ENCODE peak calls at places on chromosomes 3 and 15, in five cellular contexts. I is fibroblast of villous mesenchyme; C is brain microvascular endothelial cell; F is MM.1S; D is CD4-positive, alpha-beta T cell. P is an unnamed sample.

GRCh38 chr15:89349212-89349558 is 14.6 kb upstream of the POLG start:
- DNase-seq in F (no peak), C (no peak), D (no peak), I (no peak), P (no peak)

GRCh38 chr15:76674883-76675282 is 230.3 kb downstream of the SCAPER start:
- DNase-seq in F (no peak), I (peak), C (peak), D (no peak), P (peak)

GRCh38 chr3:18351823-18352744 is 73.1 kb downstream of the SATB1 start:
- DNase-seq in I (no peak), C (no peak), D (no peak), F (no peak), P (peak)

GRCh38 chr15:26873846-26874245 is 7.0 kb downstream of the GABRA5 start:
- DNase-seq in F (no peak), C (no peak), D (no peak), I (no peak), P (peak)

GRCh38 chr3:51709675-51710074 is 2.8 kb downstream of the GRM2 start:
- DNase-seq in I (no peak), C (no peak), F (no peak), D (no peak), P (no peak)

GRCh38 chr3:51343918-51344687 is 41.0 kb upstream of the MANF start:
- DNase-seq in F (no peak), I (peak), D (no peak), C (peak), P (peak)

GRCh38 chr15:60793656-60794055 is 314.7 kb upstream of the ICE2 start:
- DNase-seq in C (no peak), F (no peak), I (no peak), D (no peak), P (no peak)

GRCh38 chr3:138186803-138187295 is 252 bp upstream of the ARMC8 start:
- DNase-seq in D (peak), I (no peak), C (peak), F (peak), P (no peak)

GRCh38 chr3:113769551-113769950 is 22.7 kb downstream of the ATP6V1A start:
- DNase-seq in C (peak), I (peak), D (no peak), F (no peak), P (peak)

GRCh38 chr3:187773963-187774789 is 28.9 kb upstream of the BCL6 start:
- DNase-seq in I (no peak), F (no peak), D (no peak), C (no peak), P (no peak)

GRCh38 chr3:194220776-194221735 is 85.1 kb downstream of the HES1 start:
- DNase-seq in F (no peak), D (no peak), C (no peak), I (no peak), P (no peak)

GRCh38 chr3:62923092-62923491 is 47.9 kb upstream of the CADPS start:
- DNase-seq in I (peak), D (no peak), C (no peak), F (no peak), P (no peak)

GRCh38 chr15:76347507-76348055 is 11.0 kb downstream of the ISL2 start:
- DNase-seq in D (no peak), C (no peak), I (no peak), F (no peak), P (no peak)

GRCh38 chr3:59424268-59425010 is 374.6 kb upstream of the CFAP20DC start:
- DNase-seq in D (peak), F (peak), I (peak), C (peak), P (peak)

GRCh38 chr3:169345662-169346331 is 317.7 kb downstream of the MECOM start:
- DNase-seq in I (no peak), D (no peak), C (no peak), F (no peak), P (no peak)

GRCh38 chr3:72245183-72245811 is 460.3 kb upstream of the PROK2 start:
- DNase-seq in I (no peak), D (no peak), F (no peak), C (no peak), P (no peak)

GRCh38 chr15:38842991-38843610 is 278.5 kb upstream of the RASGRP1 start:
- DNase-seq in I (peak), C (no peak), D (no peak), F (no peak), P (peak)

GRCh38 chr3:151301787-151302186 is 14.8 kb downstream of the GPR87 start:
- DNase-seq in I (peak), F (no peak), D (no peak), C (no peak), P (peak)

GRCh38 chr15:74616020-74616939 is 644 bp downstream of the CLK3 start:
- DNase-seq in I (peak), D (peak), F (peak), C (peak), P (peak)

GRCh38 chr15:65226221-65226620 is 14.9 kb upstream of the CILP start:
- DNase-seq in I (no peak), D (no peak), C (no peak), F (no peak), P (no peak)

GRCh38 chr3:141292346-141293058 is 60.9 kb downstream of the PXYLP1 start:
- DNase-seq in F (no peak), I (no peak), C (no peak), D (no peak), P (no peak)

GRCh38 chr3:148950806-148951205 is 40.5 kb upstream of the GYG1 start:
- DNase-seq in I (peak), C (no peak), F (peak), D (no peak), P (peak)

GRCh38 chr3:122754867-122755835 is 38.5 kb downstream of the HSPBAP1 start:
- DNase-seq in I (peak), C (peak), F (peak), D (no peak), P (peak)

GRCh38 chr3:53252105-53252946 is 3.5 kb downstream of the TKT start:
- DNase-seq in D (no peak), I (no peak), C (no peak), F (no peak), P (no peak)

GRCh38 chr15:57931570-57931969 is 133.9 kb downstream of the ALDH1A2 start:
- DNase-seq in D (no peak), I (no peak), C (no peak), F (no peak), P (no peak)

GRCh38 chr3:127304121-127304744 is 16.4 kb upstream of the PRR20G start:
- DNase-seq in I (no peak), D (no peak), C (no peak), F (peak), P (no peak)

GRCh38 chr3:98962189-98962930 is 60.9 kb upstream of the DCBLD2 start:
- DNase-seq in F (no peak), C (peak), D (no peak), I (peak), P (peak)

GRCh38 chr3:11818033-11818432 is 28.7 kb downstream of the TAMM41 start:
- DNase-seq in F (no peak), C (no peak), D (no peak), I (no peak), P (peak)

GRCh38 chr15:101022306-101022705 is 103.1 kb downstream of the LRRK1 start:
- DNase-seq in I (no peak), F (no peak), D (no peak), C (no peak), P (no peak)

GRCh38 chr3:124504332-124505059 is 225.8 kb upstream of the UMPS start:
- DNase-seq in F (no peak), C (no peak), D (no peak), I (no peak), P (peak)

GRCh38 chr3:129182390-129183180 is 1.1 kb downstream of the CNBP start:
- DNase-seq in F (no peak), D (no peak), I (peak), C (no peak), P (peak)

DNA sequence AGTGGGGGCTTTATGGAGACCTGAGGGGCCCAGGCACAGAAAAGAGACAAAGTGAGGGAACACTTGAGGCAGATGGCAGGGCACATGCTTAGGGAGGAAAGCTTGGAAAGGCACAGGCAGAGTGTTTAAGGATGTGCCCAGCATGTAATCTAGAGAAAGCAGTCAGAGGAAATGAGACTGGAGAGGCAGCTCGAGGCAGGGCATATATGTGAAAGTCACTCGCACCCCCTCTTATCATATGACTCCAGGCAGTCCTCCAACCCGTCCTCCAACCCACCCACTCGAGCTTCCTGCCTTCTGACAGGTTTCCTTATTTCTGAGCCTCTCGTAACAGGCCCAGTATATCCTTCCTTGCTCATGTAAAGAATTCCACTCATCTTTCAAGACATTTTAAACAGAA is 294.0 kb downstream of the SOX2 start:
- DNase-seq in D (no peak), C (no peak), I (no peak), F (no peak), P (no peak)
- TF ChIP-seq CTCF in D (no peak), C (no peak), I (no peak), F (no peak), P (no peak)

GRCh38 chr3:118765636-118766305 is 268.9 kb downstream of the IGSF11 start:
- DNase-seq in D (no peak), C (no peak), I (no peak), F (no peak), P (no peak)

GRCh38 chr3:118755402-118755801 is 279.2 kb downstream of the IGSF11 start:
- DNase-seq in D (no peak), I (no peak), C (no peak), F (no peak), P (no peak)

GRCh38 chr3:118766306-118766669 is 268.4 kb downstream of the IGSF11 start:
- DNase-seq in C (no peak), D (no peak), I (no peak), F (no peak), P (no peak)

GRCh38 chr3:118760611-118761606 is 273.7 kb downstream of the IGSF11 start:
- DNase-seq in F (no peak), I (no peak), D (no peak), C (no peak), P (no peak)
- TF ChIP-seq CTCF in F (no peak), I (no peak), D (no peak), C (no peak), P (no peak)

GRCh38 chr15:40336129-40337122 is 4.3 kb downstream of the CCDC9B start:
- DNase-seq in C (no peak), I (no peak), F (peak), D (no peak), P (no peak)
- TF ChIP-seq CTCF in C (peak), I (no peak), F (peak), D (no peak), P (peak)

DNA sequence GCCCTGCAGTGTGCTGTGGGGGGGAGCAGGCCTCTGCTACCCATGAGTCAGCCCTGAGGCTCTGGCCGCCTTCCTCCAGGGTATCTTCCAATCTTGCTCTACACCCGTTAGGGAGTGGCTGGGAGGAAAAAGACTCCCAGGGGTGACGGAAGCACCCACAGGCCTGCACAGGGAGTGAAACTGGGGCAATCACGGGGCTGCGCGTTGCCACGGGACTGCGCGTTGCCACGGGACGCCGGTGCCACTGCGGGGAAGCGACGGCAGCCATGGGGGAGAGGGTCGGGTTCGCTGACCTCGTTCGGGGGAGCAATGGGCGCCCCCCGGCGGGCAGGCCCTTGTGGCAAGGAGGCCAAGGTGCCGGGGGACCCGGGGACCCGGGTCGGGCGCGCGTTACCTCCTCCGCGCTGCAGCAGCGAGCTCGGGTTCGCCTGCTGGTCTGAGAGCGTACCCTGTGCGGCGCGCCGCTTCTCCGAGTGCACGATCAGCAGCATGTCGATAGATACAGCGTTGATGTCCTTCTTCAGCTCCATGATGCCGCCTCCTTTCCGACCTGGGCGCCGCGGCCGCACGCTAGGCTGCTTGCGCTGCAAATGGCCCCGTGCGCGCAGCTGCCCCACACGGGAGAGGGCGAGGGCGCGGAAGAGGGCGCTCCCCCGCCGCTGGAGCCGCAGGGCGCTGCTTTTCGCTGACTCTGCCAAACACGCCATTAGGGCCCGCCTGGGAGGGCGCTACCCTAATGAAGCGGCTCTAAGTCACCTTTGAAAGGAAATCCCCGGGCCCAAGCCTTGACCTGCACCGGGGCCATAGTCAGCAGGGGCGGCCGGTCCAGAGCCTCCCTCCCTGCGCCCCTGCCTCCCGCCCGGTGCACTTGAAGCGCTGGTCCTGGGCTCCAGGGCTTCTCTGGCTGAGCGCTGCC is at the start of gene KY:
- DNase-seq in F (peak), D (no peak), I (peak), C (no peak), P (peak)
- TF ChIP-seq CTCF in F (peak), D (no peak), I (no peak), C (no peak), P (no peak)

GRCh38 chr3:190252080-190252479 is 70.2 kb downstream of the CLDN1 start:
- DNase-seq in D (no peak), F (no peak), I (peak), C (no peak), P (peak)

DNA sequence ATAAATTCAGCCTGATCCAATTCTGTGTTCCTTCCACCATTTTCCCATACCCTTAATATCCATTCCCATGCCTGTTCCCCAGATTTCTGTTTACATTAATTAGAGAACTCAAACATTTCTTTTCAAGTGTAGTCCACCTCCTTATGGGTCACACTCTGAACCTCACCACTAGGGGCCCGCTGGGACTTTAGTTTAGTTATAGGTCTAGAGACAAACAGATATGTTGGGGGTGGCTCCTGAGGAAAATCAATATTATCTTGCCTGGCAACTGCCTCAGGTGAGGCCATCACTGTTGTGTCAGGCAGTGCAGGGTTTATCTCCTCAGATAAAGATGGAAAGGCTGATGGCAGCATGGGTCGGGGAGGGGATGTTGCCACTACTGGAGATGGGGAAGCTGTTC is 72.8 kb downstream of the CLDN1 start:
- DNase-seq in C (no peak), F (no peak), I (no peak), D (no peak), P (no peak)
- TF ChIP-seq CTCF in C (no peak), F (no peak), I (no peak), D (no peak), P (no peak)

GRCh38 chr3:96264701-96265100 is 549.7 kb upstream of the EPHA6 start:
- DNase-seq in I (no peak), C (no peak), F (no peak), D (no peak), P (no peak)

DNA sequence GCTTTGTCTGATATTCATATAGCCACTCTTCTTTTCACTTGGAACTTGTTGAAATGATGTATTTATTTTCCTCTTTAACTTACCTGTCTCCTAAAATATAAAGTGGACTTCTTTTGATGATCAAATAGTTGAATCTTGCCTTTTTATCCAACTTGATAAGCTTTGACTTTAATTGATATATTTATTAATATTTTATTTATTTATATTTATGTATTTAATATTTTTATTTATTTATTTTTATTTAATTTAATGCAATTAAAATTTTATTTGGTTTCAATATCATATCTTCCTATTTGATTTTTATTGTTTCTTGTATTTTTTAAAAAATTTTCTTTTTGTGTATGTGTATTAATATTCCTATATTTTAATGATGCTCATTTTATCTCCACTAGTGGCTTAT is 555.1 kb upstream of the EPHA6 start:
- DNase-seq in C (no peak), D (no peak), I (no peak), F (no peak), P (no peak)
- TF ChIP-seq CTCF in C (no peak), D (no peak), I (no peak), F (no peak), P (no peak)

GRCh38 chr3:189337672-189338071 is 165.9 kb downstream of the TPRG1 start:
- DNase-seq in F (no peak), C (no peak), D (no peak), I (no peak), P (no peak)
- TF ChIP-seq CTCF in F (no peak), C (no peak), D (no peak), I (peak), P (no peak)

DNA sequence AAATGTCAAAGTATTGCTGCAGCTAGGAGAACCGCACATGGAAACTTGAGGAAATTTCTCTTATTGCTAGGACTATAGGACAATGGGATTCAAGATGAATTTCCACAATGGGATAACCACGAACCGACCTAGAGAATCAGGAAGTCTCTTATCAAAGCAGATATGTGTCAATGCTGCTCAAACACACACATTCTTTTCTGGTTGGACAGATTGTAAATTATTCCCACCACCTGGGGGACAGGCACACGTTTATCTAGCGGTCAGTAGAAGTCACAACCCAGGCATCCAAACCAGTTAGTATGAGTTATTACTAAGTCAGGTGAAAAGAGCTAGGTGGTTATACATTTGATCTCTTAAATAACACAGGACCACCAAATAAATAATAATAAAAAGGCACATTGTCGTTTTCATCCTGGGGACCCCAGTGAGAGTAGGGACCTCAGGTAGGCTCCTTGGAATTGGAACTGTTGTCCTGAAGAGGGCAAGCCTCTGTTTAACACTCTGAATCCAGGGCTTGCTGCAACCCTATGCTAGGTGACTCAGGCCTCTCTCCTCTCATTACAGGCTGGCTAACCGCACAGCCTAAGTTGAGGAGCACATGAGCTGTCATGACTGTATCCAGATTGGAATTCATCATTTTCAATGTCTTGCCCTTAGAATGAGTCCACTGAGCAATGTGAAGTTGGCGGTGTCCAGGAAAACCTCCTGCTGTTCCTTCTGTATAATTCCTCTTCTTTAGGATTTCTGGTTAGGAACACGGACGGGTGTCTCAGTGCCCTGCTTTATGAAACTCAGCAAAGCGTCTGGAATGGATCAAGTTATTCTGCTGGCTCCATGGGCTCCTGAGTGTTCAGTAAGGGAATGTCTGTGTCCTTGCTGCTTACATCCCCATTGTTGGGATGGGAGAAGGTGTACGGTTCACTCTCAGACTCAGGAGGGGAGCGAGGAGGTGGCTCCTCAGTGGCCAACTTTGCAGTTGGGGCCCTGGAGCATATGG is 59.0 kb downstream of the CLEC3B start:
- DNase-seq in C (peak), F (no peak), D (no peak), I (peak), P (peak)
- TF ChIP-seq CTCF in C (peak), F (no peak), D (no peak), I (no peak), P (peak)